ENCODE peak calls at places on chromosome 3, in eight cellular contexts. One of them, this sample, is unnamed.

GRCh38 chr3:179098388-179099077 is 26.9 kb upstream of the ZMAT3 start:
- DNase-seq in psoas muscle: no peak
- DNase-seq in astrocyte: peak; percentile 54
- DNase-seq in lung: no peak
- DNase-seq in upper lobe of right lung: no peak
- DNase-seq in PC-3: peak; percentile 47
- DNase-seq in BJ: no peak
- DNase-seq in transverse colon: no peak
- DNase-seq in this sample: no peak

GRCh38 chr3:189714991-189715961 is 84.1 kb downstream of the TP63 start:
- DNase-seq in psoas muscle: no peak
- DNase-seq in astrocyte: peak; percentile 90
- DNase-seq in lung: no peak
- DNase-seq in upper lobe of right lung: no peak
- DNase-seq in PC-3: peak; percentile 84
- DNase-seq in BJ: no peak
- DNase-seq in transverse colon: no peak
- DNase-seq in this sample: no peak

GRCh38 chr3:119883461-119884160 is 101.7 kb downstream of the NR1I2 start:
- DNase-seq in psoas muscle: no peak
- DNase-seq in astrocyte: no peak
- DNase-seq in lung: no peak
- DNase-seq in upper lobe of right lung: no peak
- DNase-seq in PC-3: no peak
- DNase-seq in BJ: no peak
- DNase-seq in transverse colon: no peak
- DNase-seq in this sample: no peak

GRCh38 chr3:50370594-50370993 is 11.3 kb upstream of the TMEM115 start:
- DNase-seq in psoas muscle: no peak
- DNase-seq in astrocyte: no peak
- DNase-seq in lung: no peak
- DNase-seq in upper lobe of right lung: no peak
- DNase-seq in PC-3: peak; percentile 55
- DNase-seq in BJ: no peak
- DNase-seq in transverse colon: no peak
- DNase-seq in this sample: no peak

GRCh38 chr3:45204136-45204535 is 22.0 kb downstream of the TMEM158 start:
- DNase-seq in psoas muscle: no peak
- DNase-seq in astrocyte: peak; percentile 65
- DNase-seq in lung: no peak
- DNase-seq in upper lobe of right lung: no peak
- DNase-seq in PC-3: peak; percentile 43
- DNase-seq in BJ: no peak
- DNase-seq in transverse colon: no peak
- DNase-seq in this sample: no peak

GRCh38 chr3:150636258-150636657 is 33.1 kb downstream of the SELENOT start:
- DNase-seq in psoas muscle: no peak
- DNase-seq in astrocyte: no peak
- DNase-seq in lung: no peak
- DNase-seq in upper lobe of right lung: no peak
- DNase-seq in PC-3: no peak
- DNase-seq in BJ: no peak
- DNase-seq in transverse colon: no peak
- DNase-seq in this sample: no peak

GRCh38 chr3:168455814-168456213 is 360.1 kb upstream of the GOLIM4 start:
- DNase-seq in psoas muscle: no peak
- DNase-seq in astrocyte: no peak
- DNase-seq in lung: no peak
- DNase-seq in upper lobe of right lung: no peak
- DNase-seq in PC-3: no peak
- DNase-seq in BJ: no peak
- DNase-seq in transverse colon: no peak
- DNase-seq in this sample: no peak

GRCh38 chr3:194218646-194219453 is 82.9 kb downstream of the HES1 start:
- DNase-seq in psoas muscle: no peak
- DNase-seq in astrocyte: no peak
- DNase-seq in lung: no peak
- DNase-seq in upper lobe of right lung: no peak
- DNase-seq in PC-3: no peak
- DNase-seq in BJ: no peak
- DNase-seq in transverse colon: no peak
- DNase-seq in this sample: no peak

GRCh38 chr3:146163584-146163983 is 2.6 kb upstream of the PLOD2 start:
- DNase-seq in psoas muscle: no peak
- DNase-seq in astrocyte: peak; percentile 97
- DNase-seq in lung: no peak
- DNase-seq in upper lobe of right lung: no peak
- DNase-seq in PC-3: peak; percentile 99
- DNase-seq in BJ: peak; percentile 83
- DNase-seq in transverse colon: no peak
- DNase-seq in this sample: no peak

GRCh38 chr3:8445861-8446260 is 55.8 kb upstream of the LMCD1 start:
- DNase-seq in psoas muscle: no peak
- DNase-seq in astrocyte: peak; percentile 99
- DNase-seq in lung: no peak
- DNase-seq in upper lobe of right lung: no peak
- DNase-seq in PC-3: peak; percentile 96
- DNase-seq in BJ: peak; percentile 90
- DNase-seq in transverse colon: no peak
- DNase-seq in this sample: no peak

GRCh38 chr3:85330071-85330470 is 371.3 kb downstream of the CADM2 start:
- DNase-seq in psoas muscle: no peak
- DNase-seq in astrocyte: no peak
- DNase-seq in lung: no peak
- DNase-seq in upper lobe of right lung: no peak
- DNase-seq in PC-3: no peak
- DNase-seq in BJ: no peak
- DNase-seq in transverse colon: no peak
- DNase-seq in this sample: no peak

GRCh38 chr3:162328649-162329048 is 832.0 kb downstream of the OTOL1 start:
- DNase-seq in psoas muscle: no peak
- DNase-seq in astrocyte: no peak
- DNase-seq in lung: no peak
- DNase-seq in upper lobe of right lung: no peak
- DNase-seq in PC-3: peak; percentile 59
- DNase-seq in BJ: no peak
- DNase-seq in transverse colon: no peak
- DNase-seq in this sample: no peak

GRCh38 chr3:148459931-148460513 is 237.7 kb upstream of the AGTR1 start:
- DNase-seq in psoas muscle: no peak
- DNase-seq in astrocyte: no peak
- DNase-seq in lung: no peak
- DNase-seq in upper lobe of right lung: no peak
- DNase-seq in PC-3: peak; percentile 16
- DNase-seq in BJ: no peak
- DNase-seq in transverse colon: no peak
- DNase-seq in this sample: no peak

GRCh38 chr3:195135921-195136320 is 135.0 kb downstream of the XXYLT1 start:
- DNase-seq in psoas muscle: no peak
- DNase-seq in astrocyte: no peak
- DNase-seq in lung: no peak
- DNase-seq in upper lobe of right lung: no peak
- DNase-seq in PC-3: no peak
- DNase-seq in BJ: no peak
- DNase-seq in transverse colon: no peak
- DNase-seq in this sample: no peak

GRCh38 chr3:29067014-29067413 is 213.9 kb upstream of the RBMS3 start:
- DNase-seq in psoas muscle: no peak
- DNase-seq in astrocyte: peak; percentile 35
- DNase-seq in lung: no peak
- DNase-seq in upper lobe of right lung: no peak
- DNase-seq in PC-3: peak; percentile 59
- DNase-seq in BJ: no peak
- DNase-seq in transverse colon: no peak
- DNase-seq in this sample: no peak

GRCh38 chr3:65758871-65759598 is 279.7 kb downstream of the MAGI1 start:
- DNase-seq in psoas muscle: no peak
- DNase-seq in astrocyte: no peak
- DNase-seq in lung: no peak
- DNase-seq in upper lobe of right lung: no peak
- DNase-seq in PC-3: no peak
- DNase-seq in BJ: no peak
- DNase-seq in transverse colon: no peak
- DNase-seq in this sample: no peak

GRCh38 chr3:140308535-140308934 is 369.3 kb upstream of the TRIM42 start:
- DNase-seq in psoas muscle: no peak
- DNase-seq in astrocyte: no peak
- DNase-seq in lung: no peak
- DNase-seq in upper lobe of right lung: no peak
- DNase-seq in PC-3: no peak
- DNase-seq in BJ: no peak
- DNase-seq in transverse colon: no peak
- DNase-seq in this sample: no peak

GRCh38 chr3:188076176-188076575 is 77.8 kb upstream of the LPP start:
- DNase-seq in psoas muscle: peak; percentile 28
- DNase-seq in astrocyte: no peak
- DNase-seq in lung: no peak
- DNase-seq in upper lobe of right lung: no peak
- DNase-seq in PC-3: no peak
- DNase-seq in BJ: no peak
- DNase-seq in transverse colon: no peak
- DNase-seq in this sample: no peak

GRCh38 chr3:133663569-133664313 is 2.0 kb upstream of the TOPBP1 start:
- DNase-seq in psoas muscle: no peak
- DNase-seq in astrocyte: peak; percentile 27
- DNase-seq in lung: no peak
- DNase-seq in upper lobe of right lung: no peak
- DNase-seq in PC-3: peak; percentile 66
- DNase-seq in BJ: no peak
- DNase-seq in transverse colon: no peak
- DNase-seq in this sample: no peak

GRCh38 chr3:58084788-58085543 is 76.7 kb downstream of the FLNB start:
- DNase-seq in psoas muscle: no peak
- DNase-seq in astrocyte: no peak
- DNase-seq in lung: no peak
- DNase-seq in upper lobe of right lung: no peak
- DNase-seq in PC-3: no peak
- DNase-seq in BJ: no peak
- DNase-seq in transverse colon: no peak
- DNase-seq in this sample: no peak
- H3K36me3 ChIP-seq in psoas muscle: no peaks in the 10 kb centered on the region
- H3K36me3 ChIP-seq in astrocyte: peaks cover 17% of the 10 kb centered on the region
- H3K36me3 ChIP-seq in lung: peaks cover 6% of the 10 kb centered on the region
- H3K36me3 ChIP-seq in upper lobe of right lung: no peaks in the 10 kb centered on the region
- H3K36me3 ChIP-seq in PC-3: peaks cover 50% of the 10 kb centered on the region
- H3K36me3 ChIP-seq in BJ: peaks cover 2% of the 10 kb centered on the region
- H3K36me3 ChIP-seq in transverse colon: no peaks in the 10 kb centered on the region
- H3K36me3 ChIP-seq in this sample: peaks cover 3% of the 10 kb centered on the region

GRCh38 chr3:127444761-127445160 is 145.8 kb downstream of the TPRA1 start:
- DNase-seq in psoas muscle: no peak
- DNase-seq in astrocyte: no peak
- DNase-seq in lung: no peak
- DNase-seq in upper lobe of right lung: peak; percentile 47
- DNase-seq in PC-3: no peak
- DNase-seq in BJ: no peak
- DNase-seq in transverse colon: no peak
- DNase-seq in this sample: no peak
- H3K27me3 ChIP-seq in psoas muscle: no peaks in the 10 kb centered on the region
- H3K27me3 ChIP-seq in astrocyte: no peaks in the 10 kb centered on the region
- H3K27me3 ChIP-seq in lung: no peaks in the 10 kb centered on the region
- H3K27me3 ChIP-seq in upper lobe of right lung: peaks cover 5% of the 10 kb centered on the region
- H3K27me3 ChIP-seq in PC-3: no peaks in the 10 kb centered on the region
- H3K27me3 ChIP-seq in BJ: peaks cover 1% of the 10 kb centered on the region
- H3K27me3 ChIP-seq in transverse colon: no peaks in the 10 kb centered on the region
- H3K27me3 ChIP-seq in this sample: no peaks in the 10 kb centered on the region

DNA sequence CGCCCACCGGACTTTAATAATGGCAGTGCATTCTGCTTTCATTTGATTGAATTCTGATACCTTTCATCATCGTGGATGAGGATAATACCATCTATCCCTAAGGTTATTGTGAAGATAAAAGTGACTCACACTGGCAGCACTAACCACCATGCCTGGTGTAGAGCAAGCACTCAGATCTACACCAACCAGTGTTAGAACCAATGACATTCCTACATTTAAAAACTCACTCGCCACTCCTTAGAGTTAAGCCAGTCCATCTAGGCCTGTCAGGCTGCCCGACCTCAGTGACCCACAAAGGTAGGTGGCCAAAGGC is 42.8 kb upstream of the TOPAZ1 start:
- DNase-seq in psoas muscle: no peak
- DNase-seq in astrocyte: no peak
- DNase-seq in lung: no peak
- DNase-seq in upper lobe of right lung: no peak
- DNase-seq in PC-3: no peak
- DNase-seq in BJ: no peak
- DNase-seq in transverse colon: no peak
- DNase-seq in this sample: no peak
- TF ChIP-seq CTCF in psoas muscle: no peak
- TF ChIP-seq CTCF in astrocyte: no peak
- TF ChIP-seq CTCF in lung: no peak
- TF ChIP-seq CTCF in upper lobe of right lung: no peak
- TF ChIP-seq CTCF in PC-3: no peak
- TF ChIP-seq CTCF in BJ: no peak
- TF ChIP-seq CTCF in transverse colon: no peak
- TF ChIP-seq CTCF in this sample: no peak

GRCh38 chr3:37315669-37316068 is 141.3 kb upstream of the LRRFIP2 start:
- DNase-seq in psoas muscle: no peak
- DNase-seq in astrocyte: no peak
- DNase-seq in lung: no peak
- DNase-seq in upper lobe of right lung: no peak
- DNase-seq in PC-3: no peak
- DNase-seq in BJ: no peak
- DNase-seq in transverse colon: no peak
- DNase-seq in this sample: no peak

GRCh38 chr3:37321260-37321852 is 147.0 kb upstream of the LRRFIP2 start:
- DNase-seq in psoas muscle: no peak
- DNase-seq in astrocyte: peak; percentile 60
- DNase-seq in lung: no peak
- DNase-seq in upper lobe of right lung: no peak
- DNase-seq in PC-3: no peak
- DNase-seq in BJ: no peak
- DNase-seq in transverse colon: no peak
- DNase-seq in this sample: no peak

GRCh38 chr3:37320276-37320675 is 145.9 kb upstream of the LRRFIP2 start:
- DNase-seq in psoas muscle: no peak
- DNase-seq in astrocyte: no peak
- DNase-seq in lung: no peak
- DNase-seq in upper lobe of right lung: no peak
- DNase-seq in PC-3: no peak
- DNase-seq in BJ: no peak
- DNase-seq in transverse colon: no peak
- DNase-seq in this sample: no peak

GRCh38 chr3:37321863-37322262 is 147.5 kb upstream of the LRRFIP2 start:
- DNase-seq in psoas muscle: no peak
- DNase-seq in astrocyte: no peak
- DNase-seq in lung: no peak
- DNase-seq in upper lobe of right lung: no peak
- DNase-seq in PC-3: no peak
- DNase-seq in BJ: no peak
- DNase-seq in transverse colon: no peak
- DNase-seq in this sample: no peak

DNA sequence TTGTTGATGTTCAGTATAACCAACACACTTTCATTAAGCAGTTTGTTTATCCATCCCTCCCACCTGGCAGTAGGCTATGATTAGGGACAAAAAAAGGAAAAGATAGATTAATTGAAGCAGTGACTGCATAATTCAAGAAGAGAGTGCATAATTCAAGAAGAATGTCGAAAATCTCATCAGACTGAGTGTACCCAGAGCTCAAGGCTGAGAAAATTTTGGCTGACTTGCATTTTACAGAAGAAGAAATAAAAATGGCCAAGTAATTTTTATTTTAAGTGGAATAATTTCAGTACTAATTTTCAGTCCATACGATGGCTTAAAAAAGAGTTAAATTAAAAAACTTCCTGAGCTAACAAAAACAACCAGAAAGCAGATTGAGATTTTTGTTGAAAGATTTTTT is 145.4 kb upstream of the LRRFIP2 start:
- DNase-seq in psoas muscle: no peak
- DNase-seq in astrocyte: peak; percentile 27
- DNase-seq in lung: no peak
- DNase-seq in upper lobe of right lung: no peak
- DNase-seq in PC-3: no peak
- DNase-seq in BJ: no peak
- DNase-seq in transverse colon: no peak
- DNase-seq in this sample: no peak
- H3K36me3 ChIP-seq in psoas muscle: peaks cover 91% of the 10 kb centered on the region
- H3K36me3 ChIP-seq in astrocyte: peaks cover 37% of the 10 kb centered on the region
- H3K36me3 ChIP-seq in lung: peaks cover 12% of the 10 kb centered on the region
- H3K36me3 ChIP-seq in upper lobe of right lung: peaks cover 75% of the 10 kb centered on the region
- H3K36me3 ChIP-seq in PC-3: peaks cover 56% of the 10 kb centered on the region
- H3K36me3 ChIP-seq in BJ: peaks cover 6% of the 10 kb centered on the region
- H3K36me3 ChIP-seq in transverse colon: no peaks in the 10 kb centered on the region
- H3K36me3 ChIP-seq in this sample: no peaks in the 10 kb centered on the region